ENCODE peak calls at places on chromosomes 5 and 9, in five cellular contexts. G is A549, K is GM13976, N is heart right ventricle, H is WTC11. V is an unnamed sample.

GRCh38 chr9:13239208-13239607 is 40.3 kb downstream of the MPDZ start:
- DNase-seq in K (no peak), G (no peak), N (no peak), H (no peak), V (no peak)

GRCh38 chr5:168766038-168766700 is 187.0 kb upstream of the PANK3 start:
- DNase-seq in H (no peak), N (no peak), K (no peak), G (no peak), V (no peak)

GRCh38 chr9:21750021-21750735 is 52.3 kb upstream of the MTAP start:
- DNase-seq in G (no peak), H (no peak), K (no peak), N (no peak), V (no peak)

GRCh38 chr9:83451308-83451707 is 86.9 kb downstream of the FRMD3 start:
- DNase-seq in K (no peak), N (no peak), H (no peak), G (no peak), V (no peak)

GRCh38 chr5:398475-399295 is 44.3 kb upstream of the EXOC3 start:
- DNase-seq in N (no peak), H (peak), G (no peak), K (no peak), V (no peak)

GRCh38 chr5:101561018-101561417 is 657.9 kb upstream of the ST8SIA4 start:
- DNase-seq in H (no peak), K (no peak), N (no peak), G (no peak), V (no peak)

GRCh38 chr9:79572032-79572890 is 496 bp downstream of the TLE4 start:
- DNase-seq in K (peak), H (peak), G (peak), N (no peak), V (peak)

GRCh38 chr9:80410106-80410505 is 838.3 kb downstream of the TLE4 start:
- DNase-seq in H (peak), G (no peak), N (peak), K (no peak), V (no peak)

GRCh38 chr5:111530298-111530740 is 18.0 kb upstream of the STARD4 start:
- DNase-seq in H (no peak), G (peak), N (peak), K (peak), V (peak)

GRCh38 chr5:36392186-36392585 is 90.5 kb upstream of the RANBP3L start:
- DNase-seq in H (no peak), K (no peak), G (no peak), N (no peak), V (no peak)

GRCh38 chr5:15500326-15500958 is 462 bp downstream of the FBXL7 start:
- DNase-seq in G (peak), K (no peak), H (peak), N (peak), V (no peak)
- TF ChIP-seq CTCF in G (no peak), K (no peak), H (no peak), N (no peak), V (no peak)

GRCh38 chr9:127244609-127245601 is 19.7 kb upstream of the GARNL3 start:
- DNase-seq in G (peak), K (peak), N (peak), H (peak), V (peak)

GRCh38 chr9:127249877-127250276 is 14.7 kb upstream of the GARNL3 start:
- DNase-seq in K (no peak), H (no peak), G (no peak), N (no peak), V (no peak)

GRCh38 chr9:127250896-127251391 is 13.6 kb upstream of the GARNL3 start:
- DNase-seq in K (no peak), N (no peak), G (no peak), H (no peak), V (no peak)

GRCh38 chr9:127245637-127246164 is 18.9 kb upstream of the GARNL3 start:
- DNase-seq in G (no peak), K (no peak), N (no peak), H (no peak), V (no peak)

DNA sequence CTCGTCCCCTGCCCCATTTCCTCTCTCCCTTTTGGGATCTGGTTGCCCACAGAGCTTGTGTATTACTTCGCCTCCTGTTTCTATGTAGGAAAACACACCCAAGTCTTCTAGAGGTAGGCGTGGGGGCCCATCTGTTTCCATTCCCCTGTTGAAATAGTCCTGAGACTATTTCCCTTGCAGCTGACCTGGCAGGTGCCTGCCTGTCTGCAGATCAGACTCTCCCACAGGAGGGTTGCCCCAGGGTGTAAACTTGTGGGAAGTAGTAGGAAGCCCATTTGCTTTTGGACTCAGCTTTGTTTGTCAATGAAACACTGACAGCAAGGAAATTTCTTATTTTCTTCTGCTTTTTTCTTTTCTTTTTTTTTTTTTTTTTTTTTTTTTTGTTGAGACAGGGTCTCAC is 16.3 kb upstream of the GARNL3 start:
- DNase-seq in N (no peak), H (no peak), K (no peak), G (no peak), V (no peak)
- TF ChIP-seq CTCF in N (no peak), H (no peak), K (no peak), G (no peak), V (no peak)

GRCh38 chr9:34637356-34638137 is at the start of gene SIGMAR1:
- DNase-seq in G (peak), H (peak), N (peak), K (peak), V (peak)
- TF ChIP-seq CTCF in G (no peak), H (no peak), N (no peak), K (no peak), V (no peak)

GRCh38 chr5:141182248-141182647 is at the start of gene PCDHB16:
- DNase-seq in N (peak), K (no peak), G (peak), H (peak), V (peak)
- TF ChIP-seq CTCF in N (peak), K (no peak), G (no peak), H (peak), V (peak)

GRCh38 chr9:37034320-37034937 is 361 bp upstream of the PAX5 start:
- DNase-seq in H (peak), G (no peak), K (peak), N (no peak), V (peak)
- TF ChIP-seq CTCF in H (peak), G (peak), K (peak), N (no peak), V (peak)

V was measured in activated CD8-positive, alpha-beta T cell treated with anti-CD3 and anti-CD28 coated beads for 36 hours.